ENCODE peak calls at places on chromosomes 2 and 18, in nine cellular contexts. J is left ventricle myocardium inferior, N is transverse colon, Y is AG09309, T is ascending aorta, Z is HFFc6, Q is glutamatergic neuron, U is IMR-90, G is endodermal cell. F is an unnamed sample.

GRCh38 chr2:186639939-186640338 is 50.1 kb downstream of the ITGAV start:
- DNase-seq in J (no peak), Y (no peak), N (no peak), U (no peak), Q (no peak), T (no peak), Z (no peak), G (no peak), F (no peak)

GRCh38 chr18:11823545-11823944 is 27.7 kb upstream of the CHMP1B start:
- DNase-seq in N (no peak), Q (no peak), U (no peak), J (no peak), Z (no peak), Y (no peak), T (no peak), G (peak), F (no peak)

GRCh38 chr18:5197461-5197860 is 404 bp upstream of the AKAIN1 start:
- DNase-seq in T (no peak), N (no peak), J (no peak), Z (no peak), Y (no peak), U (no peak), G (peak), Q (peak), F (no peak)

GRCh38 chr2:164388511-164388910 is 232.8 kb downstream of the GRB14 start:
- DNase-seq in Q (no peak), Y (peak), Z (peak), T (no peak), G (no peak), N (no peak), U (peak), J (no peak), F (peak)

GRCh38 chr18:62551972-62552513 is 29.2 kb downstream of the ZCCHC2 start:
- DNase-seq in Y (no peak), T (no peak), U (no peak), N (no peak), J (no peak), G (no peak), Z (no peak), Q (no peak), F (no peak)

GRCh38 chr2:96131152-96131817 is 7.0 kb downstream of the ASTL start:
- DNase-seq in T (no peak), Q (no peak), G (no peak), Y (no peak), U (no peak), N (no peak), J (no peak), Z (no peak), F (no peak)

GRCh38 chr2:169828141-169828811 is 1.0 kb downstream of the UBR3 start:
- DNase-seq in Z (peak), J (peak), G (peak), N (peak), Q (peak), Y (no peak), U (peak), T (peak), F (peak)

GRCh38 chr18:22872894-22873537 is 60.1 kb upstream of the RBBP8 start:
- DNase-seq in G (no peak), Y (no peak), Z (no peak), N (no peak), Q (no peak), J (no peak), T (no peak), U (peak), F (no peak)

GRCh38 chr2:55838653-55839052 is 84.9 kb downstream of the EFEMP1 start:
- DNase-seq in Z (no peak), T (no peak), U (no peak), Y (no peak), J (no peak), N (no peak), Q (no peak), G (no peak), F (peak)

GRCh38 chr2:217622205-217622621 is 380.6 kb downstream of the TNS1 start:
- DNase-seq in N (peak), Q (no peak), T (no peak), Y (no peak), G (peak), U (peak), J (no peak), Z (peak), F (no peak)

GRCh38 chr2:179141206-179141605 is 91.3 kb upstream of the CCDC141 start:
- DNase-seq in Y (no peak), J (no peak), N (no peak), T (no peak), Q (no peak), U (no peak), G (no peak), Z (no peak), F (peak)

GRCh38 chr2:240810621-240811020 is 9.4 kb downstream of the KIF1A start:
- DNase-seq in T (peak), Y (no peak), Z (no peak), Q (no peak), G (peak), N (peak), U (no peak), J (peak), F (no peak)

GRCh38 chr2:215841175-215841816 is 172.1 kb downstream of the MREG start:
- DNase-seq in N (peak), J (no peak), G (no peak), T (no peak), U (no peak), Q (no peak), Z (no peak), Y (no peak), F (no peak)

GRCh38 chr2:122251153-122251552 is 495.7 kb downstream of the TSN start:
- DNase-seq in G (no peak), U (no peak), J (no peak), Y (no peak), T (no peak), Z (no peak), Q (no peak), N (no peak), F (no peak)

GRCh38 chr2:88024509-88024908 is 8.2 kb upstream of the RNU2-63P start:
- DNase-seq in Y (no peak), Q (no peak), N (no peak), Z (no peak), U (no peak), G (peak), J (no peak), T (no peak), F (peak)

GRCh38 chr18:56330381-56331115 is 307.8 kb downstream of the TXNL1 start:
- DNase-seq in T (no peak), U (no peak), Y (no peak), Z (no peak), J (no peak), Q (no peak), G (no peak), N (no peak), F (no peak)

DNA sequence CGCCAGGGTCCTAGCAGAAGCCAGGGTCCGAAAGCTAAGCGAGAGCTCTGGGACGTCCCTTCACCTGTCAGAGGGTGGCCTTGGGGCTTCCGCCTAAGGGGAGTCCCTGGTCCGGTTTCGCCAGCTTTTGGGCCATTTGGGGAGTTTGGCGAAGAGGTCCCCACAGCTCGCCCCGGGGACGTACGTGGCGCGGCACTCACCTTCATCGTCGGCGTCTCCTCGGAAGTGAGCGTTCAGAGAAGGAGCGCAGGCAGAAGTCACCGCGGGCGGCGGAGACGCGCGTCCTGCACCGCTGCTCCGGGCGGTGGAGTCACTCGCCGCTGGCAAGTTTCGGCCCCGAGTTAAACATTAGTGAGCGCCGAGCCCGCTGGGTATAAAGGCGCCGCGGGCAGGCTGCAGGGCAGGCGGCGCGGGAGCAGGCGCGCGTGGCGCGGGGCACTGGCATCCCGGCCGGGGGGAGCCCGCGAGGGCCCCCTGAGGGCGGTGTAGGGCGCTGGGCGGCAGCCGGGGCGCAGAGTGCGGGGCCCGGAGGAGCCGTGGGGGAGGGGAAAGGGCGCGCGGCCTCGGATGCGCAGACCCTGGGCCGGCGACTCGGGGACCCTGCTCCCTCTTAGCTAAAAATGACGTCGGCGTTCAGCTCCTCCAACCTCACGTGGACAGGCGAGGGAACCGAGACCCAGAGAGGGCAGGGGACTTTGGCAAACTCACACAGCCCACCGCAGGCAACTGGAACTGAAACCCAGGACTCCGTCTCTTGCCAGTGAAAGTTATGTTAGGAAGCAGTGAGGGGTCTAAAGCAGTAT is at the start of gene DPP4:
- DNase-seq in T (no peak), U (peak), G (peak), J (peak), Z (no peak), Y (no peak), Q (peak), N (peak), F (peak)
- TF ChIP-seq CTCF in T (no peak), U (no peak), G (no peak), J (peak), Z (peak), Y (no peak), Q (no peak), N (no peak), F (no peak)

GRCh38 chr2:172464340-172465129 is 37.1 kb downstream of the ITGA6 start:
- DNase-seq in T (no peak), Q (no peak), G (no peak), N (no peak), J (no peak), Y (no peak), Z (no peak), U (no peak), F (peak)

GRCh38 chr2:172465417-172466334 is 38.3 kb downstream of the ITGA6 start:
- DNase-seq in Q (peak), U (peak), G (peak), Y (peak), N (peak), T (peak), J (peak), Z (peak), F (peak)

GRCh38 chr2:172461591-172462392 is 34.4 kb downstream of the ITGA6 start:
- DNase-seq in Q (peak), Y (no peak), T (peak), Z (no peak), N (peak), J (peak), U (peak), G (peak), F (peak)

GRCh38 chr2:172460780-172461201 is 33.4 kb downstream of the ITGA6 start:
- DNase-seq in Y (peak), G (no peak), J (no peak), Q (no peak), U (peak), T (no peak), Z (no peak), N (no peak), F (peak)

DNA sequence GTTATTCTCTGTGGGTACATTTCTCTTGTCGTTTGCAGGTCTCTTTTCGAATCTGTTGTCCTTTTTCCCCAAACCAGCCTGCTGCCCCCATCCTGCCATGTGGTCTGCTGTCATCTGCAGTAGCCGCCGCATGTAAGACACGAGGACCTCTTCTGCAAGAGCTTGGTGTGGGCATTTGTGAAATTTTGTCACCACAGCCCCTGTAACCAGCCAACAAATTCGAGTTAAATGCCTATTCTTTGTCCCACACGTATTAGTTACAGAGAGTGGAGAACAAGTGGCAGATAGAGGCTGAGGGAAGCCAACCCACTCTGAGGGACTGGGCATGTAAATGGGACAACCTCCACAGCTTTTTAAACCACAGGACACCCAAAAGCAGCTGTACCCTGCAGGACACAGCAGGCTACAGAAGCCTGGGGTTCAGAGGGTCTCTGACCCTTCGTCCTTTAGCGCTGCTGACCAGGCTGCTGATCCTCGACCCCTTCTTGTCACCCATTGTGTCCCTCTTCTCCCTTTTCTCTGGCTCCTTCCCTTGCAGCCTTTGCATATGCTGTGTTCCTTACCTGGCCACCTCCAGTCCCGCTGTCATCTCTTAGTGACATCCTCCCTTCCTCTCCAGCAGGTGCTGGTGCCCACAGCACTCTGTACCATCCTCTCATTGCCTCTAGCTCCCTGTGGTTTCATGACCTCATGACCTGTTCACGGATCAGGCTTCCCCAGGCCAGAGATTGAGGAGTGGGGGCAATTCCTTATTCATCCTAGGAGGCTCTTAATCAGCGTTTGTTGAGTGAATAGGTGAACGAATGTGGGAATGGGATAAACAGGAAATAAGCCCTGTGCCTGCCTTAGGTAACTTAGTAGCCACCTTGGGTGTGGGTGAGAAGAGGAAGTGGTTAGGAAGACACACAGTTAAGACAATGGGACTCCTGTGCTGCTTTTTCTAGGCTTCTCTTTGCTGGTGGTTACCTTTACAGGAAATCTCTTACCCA is 35.3 kb downstream of the ITGA6 start:
- DNase-seq in Q (no peak), J (no peak), T (no peak), U (no peak), Z (no peak), N (peak), G (no peak), Y (no peak), F (peak)
- TF ChIP-seq CTCF in Q (no peak), J (no peak), T (no peak), U (no peak), Z (no peak), N (no peak), G (no peak), Y (no peak), F (no peak)

GRCh38 chr2:141871913-141872634 is 258.7 kb downstream of the LRP1B start:
- DNase-seq in J (no peak), N (no peak), Y (no peak), U (no peak), T (no peak), Z (no peak), G (no peak), Q (no peak), F (no peak)

GRCh38 chr2:141878016-141878415 is 252.8 kb downstream of the LRP1B start:
- DNase-seq in J (no peak), G (no peak), Q (no peak), N (no peak), T (no peak), Y (no peak), Z (no peak), U (no peak), F (no peak)
- TF ChIP-seq CTCF in J (no peak), G (no peak), Q (no peak), N (no peak), T (no peak), Y (no peak), Z (no peak), U (no peak), F (no peak)

GRCh38 chr18:8910843-8911242 is 191.7 kb upstream of the NDUFV2 start:
- DNase-seq in T (no peak), Y (no peak), J (no peak), U (no peak), Q (no peak), G (no peak), N (no peak), Z (no peak), F (no peak)

GRCh38 chr18:8908792-8909510 is 193.5 kb upstream of the NDUFV2 start:
- DNase-seq in U (no peak), Q (no peak), Y (no peak), N (no peak), G (no peak), Z (no peak), T (no peak), J (no peak), F (no peak)

GRCh38 chr18:8911408-8912340 is 190.8 kb upstream of the NDUFV2 start:
- DNase-seq in Q (no peak), J (no peak), U (no peak), G (no peak), Z (no peak), N (no peak), T (no peak), Y (no peak), F (no peak)

GRCh38 chr18:8912348-8913057 is 190.0 kb upstream of the NDUFV2 start:
- DNase-seq in Y (no peak), J (no peak), Q (peak), U (no peak), T (no peak), N (peak), Z (no peak), G (peak), F (peak)

GRCh38 chr18:8910186-8910585 is 192.3 kb upstream of the NDUFV2 start:
- DNase-seq in Z (no peak), U (no peak), Q (no peak), Y (no peak), T (no peak), G (no peak), J (no peak), N (no peak), F (no peak)
- TF ChIP-seq CTCF in Z (no peak), U (no peak), Q (no peak), Y (no peak), T (no peak), G (no peak), J (no peak), N (no peak), F (no peak)

GRCh38 chr2:182445566-182445965 is 18.7 kb upstream of the PDE1A start:
- DNase-seq in U (no peak), Q (no peak), N (no peak), T (no peak), G (no peak), Z (peak), J (no peak), Y (no peak), F (no peak)
- TF ChIP-seq CTCF in U (no peak), Q (no peak), N (no peak), T (no peak), G (no peak), Z (no peak), J (no peak), Y (no peak), F (no peak)

GRCh38 chr2:222057249-222058073 is 241.3 kb downstream of the PAX3 start:
- DNase-seq in Z (no peak), N (no peak), G (no peak), T (no peak), Y (no peak), J (no peak), Q (no peak), U (no peak), F (peak)
- TF ChIP-seq CTCF in Z (peak), N (peak), G (peak), T (no peak), Y (peak), J (peak), Q (peak), U (peak), F (peak)

GRCh38 chr2:223760838-223761502 is 76.4 kb downstream of the AP1S3 start:
- DNase-seq in U (peak), Q (no peak), T (peak), Z (peak), Y (peak), J (no peak), G (peak), N (peak), F (peak)
- TF ChIP-seq CTCF in U (no peak), Q (no peak), T (no peak), Z (peak), Y (no peak), J (no peak), G (peak), N (no peak), F (peak)

F was measured in epithelial cell of esophagus.